ENCODE peak calls at places on chromosomes 12 and 14, in four cellular contexts. E, X, P and A are unnamed samples.

GRCh38 chr14:30298266-30298795 is 260.6 kb upstream of the G2E3 start:
- DNase-seq in E (no peak), X (no peak), P (no peak), A (no peak)

GRCh38 chr14:68622856-68623255 is 170.0 kb downstream of the ZFP36L1 start:
- DNase-seq in E (no peak), X (no peak), P (no peak), A (no peak)

GRCh38 chr14:55351111-55351510 is 60.5 kb downstream of the ATG14 start:
- DNase-seq in E (no peak), X (no peak), P (no peak), A (no peak)

GRCh38 chr14:92386637-92387036 is 63.7 kb downstream of the SLC24A4 start:
- DNase-seq in E (no peak), X (no peak), P (no peak), A (no peak)

GRCh38 chr12:93378373-93379310 is 917 bp downstream of the NUDT4 start:
- DNase-seq in E (no peak), X (peak; percentile 73), P (peak; percentile 50), A (peak; percentile 70)

GRCh38 chr14:59870277-59871165 is at the start of gene RTN1:
- DNase-seq in E (peak; percentile 4), X (peak; percentile 89), P (peak; percentile 76), A (peak; percentile 33)

GRCh38 chr12:85559534-85559933 is 276.7 kb downstream of the RASSF9 start:
- DNase-seq in E (no peak), X (no peak), P (no peak), A (no peak)

GRCh38 chr12:90124289-90124688 is 415.7 kb upstream of the ATP2B1 start:
- DNase-seq in E (no peak), X (no peak), P (no peak), A (peak; percentile 15)

GRCh38 chr12:94997061-94997460 is 6.4 kb downstream of the NDUFA12 start:
- DNase-seq in E (no peak), X (no peak), P (no peak), A (no peak)

GRCh38 chr12:7937867-7938506 is 2.0 kb upstream of the SLC2A3 start:
- DNase-seq in E (peak; percentile 36), X (no peak), P (peak; percentile 32), A (peak; percentile 33)

GRCh38 chr14:80638620-80639215 is 302.8 kb downstream of the CEP128 start:
- DNase-seq in E (peak; percentile 49), X (no peak), P (peak; percentile 85), A (peak; percentile 82)

GRCh38 chr12:104282109-104282508 is 21.4 kb upstream of the EID3 start:
- DNase-seq in E (no peak), X (no peak), P (no peak), A (peak; percentile 59)

GRCh38 chr12:66497000-66497897 is 181.6 kb downstream of the GRIP1 start:
- DNase-seq in E (no peak), X (no peak), P (no peak), A (no peak)

GRCh38 chr12:27221625-27222387 is 22.3 kb upstream of the STK38L start:
- DNase-seq in E (no peak), X (no peak), P (no peak), A (no peak)

GRCh38 chr12:34336619-34337465 is 314.5 kb downstream of the ALG10 start:
- DNase-seq in E (no peak), X (no peak), P (no peak), A (no peak)

GRCh38 chr14:25274529-25274928 is 224.6 kb upstream of the STXBP6 start:
- DNase-seq in E (no peak), X (no peak), P (no peak), A (no peak)

GRCh38 chr14:70036665-70037064 is 152.1 kb downstream of the SLC8A3 start:
- DNase-seq in E (no peak), X (no peak), P (peak; percentile 28), A (no peak)

GRCh38 chr14:75252254-75252837 is 26.3 kb upstream of the FOS start:
- DNase-seq in E (no peak), X (peak; percentile 59), P (no peak), A (no peak)

GRCh38 chr14:99982449-99983250 is 82.6 kb upstream of the EVL start:
- DNase-seq in E (peak; percentile 25), X (no peak), P (peak; percentile 58), A (peak; percentile 42)

GRCh38 chr12:105974738-105975137 is 164.0 kb downstream of the NUAK1 start:
- DNase-seq in E (no peak), X (no peak), P (no peak), A (no peak)

GRCh38 chr14:100827140-100827517 is 1.2 kb downstream of the MEG3 start:
- DNase-seq in E (no peak), X (no peak), P (no peak), A (no peak)

GRCh38 chr12:95548056-95548538 is 3.2 kb downstream of the USP44 start:
- DNase-seq in E (no peak), X (no peak), P (no peak), A (no peak)

GRCh38 chr12:55899035-55899434 is 28.7 kb downstream of the PYM1 start:
- DNase-seq in E (peak; percentile 20), X (no peak), P (no peak), A (no peak)

GRCh38 chr12:94240171-94240570 is 91.8 kb downstream of the PLXNC1 start:
- DNase-seq in E (no peak), X (no peak), P (no peak), A (no peak)

GRCh38 chr12:66388512-66388911 is 86.2 kb downstream of the HELB start:
- DNase-seq in E (no peak), X (no peak), P (no peak), A (no peak)

GRCh38 chr12:130737731-130738130 is 21.6 kb upstream of the RIMBP2 start:
- DNase-seq in E (no peak), X (no peak), P (no peak), A (no peak)